ENCODE peak calls at places on chromosomes 16 and 17, in seven cellular contexts. T, V, D, F, R, C and Z are unnamed samples.

GRCh38 chr16:88503374-88503770 is 50.3 kb downstream of the ZFPM1 start:
- DNase-seq in F (no peak), R (peak), T (no peak), D (no peak), V (no peak), C (no peak), Z (no peak)

GRCh38 chr16:71933913-71934696 is 38.8 kb downstream of the IST1 start:
- DNase-seq in R (no peak), D (no peak), T (no peak), V (no peak), F (no peak), C (no peak), Z (no peak)

GRCh38 chr17:82931696-82932060 is 91.9 kb upstream of the ZNF750 start:
- DNase-seq in C (peak), T (peak), F (peak), D (peak), R (peak), V (peak), Z (no peak)

GRCh38 chr16:15993946-15994665 is 44.7 kb downstream of the ABCC1 start:
- DNase-seq in T (no peak), F (no peak), R (no peak), C (peak), V (no peak), D (no peak), Z (no peak)

GRCh38 chr16:84489141-84489540 is 15.3 kb downstream of the MEAK7 start:
- DNase-seq in C (no peak), V (peak), F (no peak), D (no peak), T (no peak), R (no peak), Z (no peak)

GRCh38 chr16:15966420-15967222 is 17.2 kb downstream of the ABCC1 start:
- DNase-seq in F (no peak), D (peak), C (no peak), T (no peak), R (no peak), V (no peak), Z (no peak)

GRCh38 chr16:67951485-67951884 is 7.6 kb upstream of the LCAT start:
- DNase-seq in F (no peak), R (no peak), T (peak), C (no peak), V (no peak), D (no peak), Z (no peak)

GRCh38 chr17:77127735-77128361 is 12.9 kb upstream of the SEC14L1 start:
- DNase-seq in D (no peak), T (peak), V (peak), F (peak), C (peak), R (peak), Z (peak)

GRCh38 chr17:1882836-1883235 is 53.0 kb downstream of the RPA1 start:
- DNase-seq in D (peak), T (no peak), R (no peak), F (no peak), C (no peak), V (peak), Z (no peak)

GRCh38 chr16:16144416-16144815 is 78.9 kb downstream of the ABCC6 start:
- DNase-seq in F (no peak), T (no peak), C (no peak), V (no peak), D (no peak), R (no peak), Z (no peak)

GRCh38 chr16:7013990-7014389 is 318.7 kb upstream of the RBFOX1 start:
- DNase-seq in V (no peak), C (no peak), F (no peak), D (no peak), R (no peak), T (no peak), Z (no peak)

GRCh38 chr17:77285594-77286390 is 145.0 kb downstream of the SEC14L1 start:
- DNase-seq in V (peak), R (peak), C (peak), T (peak), D (no peak), F (peak), Z (no peak)

GRCh38 chr17:78307887-78308633 is 51.8 kb downstream of the SOCS3 start:
- DNase-seq in C (no peak), R (no peak), V (no peak), F (no peak), T (no peak), D (no peak), Z (no peak)

GRCh38 chr17:57607553-57608120 is 137.5 kb downstream of the CCDC182 start:
- DNase-seq in V (no peak), D (no peak), C (no peak), T (no peak), R (no peak), F (no peak), Z (no peak)

GRCh38 chr16:46747777-46748651 is at the start of gene MYLK3:
- DNase-seq in V (no peak), R (no peak), F (no peak), C (no peak), D (no peak), T (peak), Z (no peak)

GRCh38 chr16:19291459-19291858 is 5.9 kb downstream of the CLEC19A start:
- DNase-seq in R (no peak), C (no peak), F (no peak), D (no peak), T (no peak), V (no peak), Z (no peak)

GRCh38 chr16:58614860-58615259 is 14.8 kb downstream of the CNOT1 start:
- DNase-seq in T (no peak), R (no peak), F (no peak), V (no peak), C (no peak), D (no peak), Z (no peak)

GRCh38 chr16:48347980-48348379 is 37.2 kb downstream of the SIAH1 start:
- DNase-seq in V (no peak), T (no peak), D (no peak), F (no peak), R (no peak), C (no peak), Z (no peak)

GRCh38 chr17:79843917-79844815 is 4.9 kb upstream of the CBX4 start:
- DNase-seq in F (peak), D (no peak), T (peak), R (peak), C (no peak), V (peak), Z (no peak)

GRCh38 chr16:85171809-85172464 is 59.7 kb upstream of the CIBAR2 start:
- DNase-seq in R (no peak), F (no peak), D (no peak), C (no peak), V (no peak), T (no peak), Z (no peak)

GRCh38 chr17:80976718-80977117 is 14.9 kb upstream of the CHMP6 start:
- DNase-seq in T (no peak), V (no peak), D (no peak), F (no peak), C (no peak), R (no peak), Z (no peak)

GRCh38 chr16:71425746-71426068 is 16.1 kb downstream of the TLE7 start:
- DNase-seq in V (no peak), R (no peak), D (no peak), C (no peak), T (no peak), F (no peak), Z (no peak)

GRCh38 chr16:2229091-2229490 is 5.7 kb downstream of the E4F1 start:
- DNase-seq in C (no peak), V (no peak), R (no peak), F (no peak), T (no peak), D (no peak), Z (no peak)

GRCh38 chr17:17792143-17792550 is 44.6 kb downstream of the SREBF1 start:
- DNase-seq in T (no peak), C (no peak), F (no peak), R (no peak), V (no peak), D (no peak), Z (no peak)

GRCh38 chr17:57909548-57909947 is 45.7 kb downstream of the CUEDC1 start:
- DNase-seq in C (no peak), D (no peak), T (no peak), F (no peak), V (no peak), R (no peak), Z (no peak)

GRCh38 chr17:11921296-11921695 is 76.0 kb downstream of the ZNF18 start:
- DNase-seq in C (no peak), F (no peak), T (no peak), D (no peak), V (no peak), R (no peak), Z (no peak)

GRCh38 chr17:65677932-65678331 is 116.5 kb upstream of the AXIN2 start:
- DNase-seq in T (no peak), D (no peak), R (no peak), V (no peak), C (no peak), F (no peak), Z (no peak)

GRCh38 chr16:87661561-87661960 is 59.3 kb downstream of the JPH3 start:
- DNase-seq in V (no peak), F (peak), R (no peak), C (no peak), D (no peak), T (no peak), Z (peak)

GRCh38 chr17:49910094-49910857 is 58.7 kb upstream of the DLX4 start:
- DNase-seq in C (no peak), T (no peak), F (no peak), V (no peak), D (no peak), R (peak), Z (no peak)

GRCh38 chr16:86261379-86261778 is 248.9 kb upstream of the FOXF1 start:
- DNase-seq in T (no peak), V (no peak), F (no peak), D (no peak), R (no peak), C (no peak), Z (no peak)

GRCh38 chr16:24939224-24939623 is 75.9 kb downstream of the ARHGAP17 start:
- DNase-seq in D (no peak), C (no peak), T (no peak), F (no peak), V (no peak), R (no peak), Z (no peak)

GRCh38 chr16:27579086-27579980 is 29.4 kb downstream of the KATNIP start:
- DNase-seq in F (no peak), T (no peak), V (no peak), R (no peak), D (no peak), C (no peak), Z (no peak)

GRCh38 chr17:57669671-57670529 is 75.2 kb downstream of the CCDC182 start:
- DNase-seq in R (no peak), D (no peak), V (peak), F (no peak), C (peak), T (no peak), Z (no peak)

GRCh38 chr17:7306911-7307685 is at the start of gene EIF5A:
- DNase-seq in T (peak), F (peak), C (peak), R (peak), D (peak), V (peak), Z (peak)

GRCh38 chr17:7311110-7311698 is 3.8 kb downstream of the EIF5A start:
- DNase-seq in T (no peak), C (no peak), D (no peak), F (no peak), R (no peak), V (no peak), Z (no peak)

GRCh38 chr17:7308625-7309433 is 1.4 kb downstream of the EIF5A start:
- DNase-seq in V (peak), R (peak), F (peak), C (peak), D (no peak), T (peak), Z (peak)

GRCh38 chr17:7309628-7310027 is 2.2 kb downstream of the EIF5A start:
- DNase-seq in C (no peak), F (no peak), T (no peak), R (no peak), V (no peak), D (no peak), Z (peak)

GRCh38 chr17:7307686-7308624 is 527 bp downstream of the EIF5A start:
- DNase-seq in V (peak), D (no peak), R (peak), T (peak), F (peak), C (no peak), Z (peak)
- TF ChIP-seq CTCF in V (no peak), D (no peak), R (no peak), T (peak), F (no peak), C (no peak), Z (no peak)

GRCh38 chr17:28973414-28973813 is 22.1 kb upstream of the PHF12 start:
- DNase-seq in V (no peak), C (no peak), F (peak), T (peak), R (no peak), D (no peak), Z (no peak)
- TF ChIP-seq CTCF in V (no peak), C (no peak), F (no peak), T (peak), R (no peak), D (no peak), Z (no peak)

DNA sequence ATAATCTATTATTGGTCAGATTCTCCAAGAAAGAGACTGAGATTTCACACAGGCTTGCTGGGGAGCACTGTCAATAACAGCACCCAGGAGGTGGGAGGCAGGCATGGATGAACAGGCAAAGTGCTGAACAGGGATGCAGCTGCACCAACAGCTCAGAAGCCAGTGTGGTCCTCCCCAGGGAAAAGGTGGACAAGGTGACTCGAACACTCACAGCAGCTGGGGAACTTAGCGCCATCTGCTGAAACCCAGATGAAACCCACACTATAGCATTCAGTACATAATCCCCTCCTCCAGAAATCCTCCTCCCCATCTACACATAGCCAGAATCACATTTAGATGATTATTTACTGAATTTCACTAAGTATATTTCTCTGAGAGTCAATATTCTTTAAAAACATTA is 255.2 kb upstream of the WSB1 start:
- DNase-seq in F (no peak), C (no peak), D (no peak), V (no peak), R (no peak), T (no peak), Z (no peak)
- TF ChIP-seq CTCF in F (no peak), C (no peak), D (no peak), V (no peak), R (no peak), T (no peak), Z (no peak)

GRCh38 chr16:1184156-1184868 is 31.4 kb downstream of the CACNA1H start:
- DNase-seq in F (no peak), R (no peak), V (no peak), C (no peak), D (no peak), T (no peak), Z (no peak)
- TF ChIP-seq CTCF in F (no peak), R (no peak), V (no peak), C (no peak), D (no peak), T (no peak), Z (no peak)

DNA sequence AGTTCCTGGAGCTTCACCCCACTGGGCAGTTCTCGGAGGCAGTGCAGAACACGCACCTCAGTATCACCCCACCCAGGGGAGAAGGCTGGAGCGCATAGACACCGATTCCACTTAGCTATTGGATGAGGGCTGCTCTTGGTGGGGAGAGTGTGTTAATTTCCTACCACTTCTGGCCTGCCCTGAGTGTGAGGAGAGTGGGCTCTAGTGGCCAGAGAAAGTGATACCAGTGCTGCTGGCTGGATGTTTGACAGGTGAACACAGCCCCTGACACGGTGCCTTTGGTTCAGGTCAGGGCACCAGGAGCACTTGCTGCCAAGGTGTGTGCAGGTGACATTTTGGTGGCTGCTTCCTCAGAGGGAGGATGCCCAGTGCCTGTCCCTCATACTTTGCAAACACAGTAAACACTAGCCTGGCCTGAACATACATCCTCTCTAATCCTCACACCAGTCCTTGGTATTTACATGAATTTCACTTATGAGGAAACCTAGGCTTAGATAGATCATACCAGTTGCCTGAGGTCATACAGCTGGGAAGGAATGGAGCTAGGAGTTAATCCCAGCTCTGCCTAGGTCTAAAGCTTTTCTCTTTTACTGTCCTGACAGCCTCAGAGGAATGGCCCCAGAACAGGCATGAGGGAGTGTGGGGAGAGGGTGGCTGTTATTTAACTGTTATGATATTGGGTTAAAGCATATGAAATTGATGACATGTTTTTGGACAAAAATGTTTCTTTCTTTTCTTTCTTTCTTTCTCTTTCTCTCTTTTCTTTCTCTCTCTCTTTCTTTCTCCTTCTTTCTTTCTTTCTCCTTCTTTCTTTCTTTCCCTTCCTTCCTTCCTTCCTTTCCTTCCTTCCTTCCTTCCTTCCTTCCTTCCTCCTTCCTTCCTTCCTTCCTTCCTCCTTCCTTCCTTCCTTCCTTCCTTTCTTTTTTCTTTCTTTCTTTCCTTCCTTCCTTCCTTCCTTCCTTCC is 21.0 kb upstream of the ITGAX start:
- DNase-seq in T (no peak), R (no peak), C (no peak), V (no peak), F (no peak), D (no peak), Z (no peak)
- TF ChIP-seq CTCF in T (peak), R (peak), C (peak), V (peak), F (no peak), D (peak), Z (peak)

GRCh38 chr17:4593021-4593797 is 8.9 kb downstream of the SMTNL2 start:
- DNase-seq in C (no peak), D (no peak), V (no peak), R (no peak), F (no peak), T (no peak), Z (no peak)

GRCh38 chr17:4596636-4597380 is 12.5 kb downstream of the SMTNL2 start:
- DNase-seq in F (no peak), D (no peak), T (no peak), C (no peak), V (no peak), R (no peak), Z (no peak)

GRCh38 chr17:4591529-4591928 is 7.2 kb downstream of the SMTNL2 start:
- DNase-seq in D (no peak), C (no peak), V (no peak), F (no peak), T (no peak), R (no peak), Z (no peak)

GRCh38 chr17:4592240-4593005 is 8.1 kb downstream of the SMTNL2 start:
- DNase-seq in V (no peak), T (no peak), R (no peak), F (no peak), C (no peak), D (no peak), Z (no peak)

DNA sequence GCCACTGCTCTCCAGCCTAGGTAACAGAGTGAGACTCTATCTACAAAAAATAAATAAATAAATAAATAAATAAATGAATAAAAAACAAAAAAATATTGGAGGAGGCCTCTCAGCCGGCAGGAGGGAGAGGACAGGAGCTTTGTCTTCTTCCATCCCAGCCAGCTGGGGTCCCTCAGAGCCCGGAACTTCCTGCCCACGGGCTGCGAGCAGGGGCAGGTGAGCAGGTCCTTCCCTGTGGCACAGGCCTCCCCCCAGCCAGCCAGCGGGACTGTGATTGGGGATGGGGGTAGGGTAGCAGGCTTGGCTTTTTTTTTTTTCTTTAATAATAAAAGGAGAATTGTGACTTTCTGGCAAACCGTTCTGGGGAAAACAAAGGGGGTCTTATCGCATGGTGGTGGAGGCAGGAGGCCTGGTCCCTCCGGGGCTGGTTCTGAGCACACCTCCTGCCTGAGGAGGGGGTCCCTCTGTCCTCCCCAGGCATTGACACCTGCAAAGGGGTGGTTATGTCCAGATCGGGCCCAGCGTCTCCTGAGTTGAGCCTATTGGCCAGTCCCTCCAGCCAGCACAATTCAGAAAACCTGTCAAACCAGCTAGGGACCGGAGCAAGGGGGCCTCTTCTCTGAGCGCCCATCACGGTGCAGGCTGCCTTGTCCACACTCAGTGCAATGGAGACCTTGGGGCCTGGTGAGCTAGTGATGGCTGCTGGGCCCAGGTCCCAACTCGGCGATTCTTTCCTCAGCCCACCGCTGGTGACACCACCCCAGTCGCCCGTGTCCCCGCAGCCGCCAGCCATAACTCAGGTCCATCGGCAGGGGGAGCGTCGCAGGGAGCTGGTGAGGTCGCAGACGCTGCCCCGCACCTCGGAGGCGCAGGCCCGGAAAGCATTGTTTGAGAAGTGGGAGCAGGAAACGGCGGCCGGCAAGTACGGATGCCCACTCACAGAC is 10.3 kb downstream of the SMTNL2 start:
- DNase-seq in D (no peak), F (no peak), R (peak), T (no peak), C (no peak), V (peak), Z (no peak)
- TF ChIP-seq CTCF in D (peak), F (peak), R (peak), T (peak), C (peak), V (peak), Z (no peak)

GRCh38 chr17:16446338-16446983 is 31.1 kb downstream of the TRPV2 start:
- DNase-seq in R (no peak), T (no peak), V (no peak), D (no peak), C (no peak), F (no peak), Z (no peak)
- TF ChIP-seq CTCF in R (no peak), T (no peak), V (no peak), D (peak), C (no peak), F (no peak), Z (no peak)

GRCh38 chr16:76634847-76635697 is 357.9 kb downstream of the CNTNAP4 start:
- DNase-seq in T (no peak), V (no peak), R (no peak), F (no peak), C (no peak), D (no peak), Z (no peak)

GRCh38 chr16:76639685-76640289 is 362.6 kb downstream of the CNTNAP4 start:
- DNase-seq in F (no peak), V (peak), T (no peak), D (no peak), R (no peak), C (no peak), Z (no peak)
- TF ChIP-seq CTCF in F (no peak), V (no peak), T (no peak), D (peak), R (no peak), C (no peak), Z (no peak)